ENCODE peak calls at places on chromosomes 6 and 20, in five cellular contexts. V, M, I, U and N are unnamed samples.

GRCh38 chr6:73452107-73452461 is at the start of gene CGAS:
- DNase-seq in U (peak; percentile 92), M (peak; percentile 57), V (peak; percentile 82), I (peak; percentile 53), N (peak; percentile 76)

GRCh38 chr6:116170358-116171057 is 44.6 kb upstream of the COL10A1 start:
- DNase-seq in I (no peak), M (no peak), V (no peak), U (no peak), N (no peak)

GRCh38 chr20:60835883-60836282 is 416.2 kb upstream of the CDH4 start:
- DNase-seq in M (no peak), I (no peak), U (no peak), V (no peak), N (no peak)

GRCh38 chr6:50720623-50721022 is 7.3 kb downstream of the TFAP2D start:
- DNase-seq in U (no peak), M (no peak), V (no peak), I (no peak), N (no peak)

GRCh38 chr6:43885399-43886066 is 115.5 kb downstream of the VEGFA start:
- DNase-seq in U (no peak), M (no peak), I (no peak), V (no peak), N (no peak)

GRCh38 chr6:72621243-72622093 is at the start of gene KCNQ5:
- DNase-seq in U (peak; percentile 74), I (peak; percentile 56), M (no peak), V (no peak), N (peak; percentile 28)

GRCh38 chr6:154602708-154603107 is 92.2 kb upstream of the CNKSR3 start:
- DNase-seq in I (no peak), U (no peak), V (no peak), M (no peak), N (no peak)

GRCh38 chr20:54134445-54135220 is 39.2 kb downstream of the CYP24A1 start:
- DNase-seq in U (no peak), V (no peak), M (no peak), I (no peak), N (no peak)

GRCh38 chr6:155440758-155441157 is 14.9 kb downstream of the NOX3 start:
- DNase-seq in U (no peak), I (no peak), M (no peak), V (no peak), N (no peak)

GRCh38 chr6:125791151-125791819 is 525 bp downstream of the NCOA7 start:
- DNase-seq in M (peak; percentile 40), U (no peak), I (peak; percentile 58), V (peak; percentile 38), N (no peak)

GRCh38 chr6:34514593-34515472 is 41.3 kb downstream of the SPDEF start:
- DNase-seq in I (peak; percentile 86), V (peak; percentile 37), M (no peak), U (peak; percentile 68), N (no peak)

GRCh38 chr20:63049561-63050221 is 42.9 kb upstream of the BHLHE23 start:
- DNase-seq in M (no peak), V (no peak), U (peak; percentile 62), I (no peak), N (no peak)

GRCh38 chr6:105382477-105382876 is 20.4 kb downstream of the PREP start:
- DNase-seq in V (no peak), M (no peak), I (no peak), U (no peak), N (no peak)

GRCh38 chr6:56840467-56841371 is 114.2 kb upstream of the BEND6 start:
- DNase-seq in U (no peak), M (no peak), I (no peak), V (no peak), N (no peak)

GRCh38 chr20:59003836-59004492 is 3.1 kb downstream of the CTSZ start:
- DNase-seq in I (no peak), U (peak; percentile 64), V (no peak), M (no peak), N (no peak)

GRCh38 chr6:12017263-12017662 is 5.2 kb downstream of the HIVEP1 start:
- DNase-seq in I (no peak), V (no peak), U (no peak), M (no peak), N (no peak)

GRCh38 chr6:118709859-118710350 is 58.5 kb upstream of the CEP85L start:
- DNase-seq in M (no peak), U (no peak), I (no peak), V (no peak), N (peak; percentile 32)

GRCh38 chr20:10239954-10240353 is 21.3 kb downstream of the SNAP25 start:
- DNase-seq in U (no peak), V (no peak), M (no peak), I (no peak), N (peak; percentile 67)

GRCh38 chr6:9360881-9361280 is 925.5 kb upstream of the SLC35B3 start:
- DNase-seq in U (no peak), M (no peak), I (no peak), V (no peak), N (no peak)

GRCh38 chr20:36569847-36570429 is 3.5 kb upstream of the TGIF2 start:
- DNase-seq in U (no peak), V (no peak), I (no peak), M (no peak), N (no peak)

GRCh38 chr20:21693322-21693721 is 12.1 kb upstream of the PAX1 start:
- DNase-seq in I (no peak), M (no peak), U (no peak), V (no peak), N (no peak)

GRCh38 chr6:30816791-30817739 is 67.3 kb upstream of the DDR1 start:
- DNase-seq in V (no peak), U (peak; percentile 24), I (no peak), M (no peak), N (no peak)

GRCh38 chr6:40719671-40720374 is 132.7 kb upstream of the LRFN2 start:
- DNase-seq in M (no peak), I (no peak), V (no peak), U (no peak), N (no peak)

GRCh38 chr6:111329882-111330633 is 153.0 kb downstream of the REV3L start:
- DNase-seq in M (no peak), V (no peak), U (no peak), I (no peak), N (no peak)

GRCh38 chr6:166758136-166758704 is 131.2 kb upstream of the RPS6KA2 start:
- DNase-seq in I (no peak), V (no peak), U (no peak), M (no peak), N (no peak)
- H3K4me3 ChIP-seq in I (peak overlapping the region; percentile 44), V (no peak overlapping the region), U (no peak overlapping the region), M (no peak overlapping the region), N (no peak overlapping the region)

DNA sequence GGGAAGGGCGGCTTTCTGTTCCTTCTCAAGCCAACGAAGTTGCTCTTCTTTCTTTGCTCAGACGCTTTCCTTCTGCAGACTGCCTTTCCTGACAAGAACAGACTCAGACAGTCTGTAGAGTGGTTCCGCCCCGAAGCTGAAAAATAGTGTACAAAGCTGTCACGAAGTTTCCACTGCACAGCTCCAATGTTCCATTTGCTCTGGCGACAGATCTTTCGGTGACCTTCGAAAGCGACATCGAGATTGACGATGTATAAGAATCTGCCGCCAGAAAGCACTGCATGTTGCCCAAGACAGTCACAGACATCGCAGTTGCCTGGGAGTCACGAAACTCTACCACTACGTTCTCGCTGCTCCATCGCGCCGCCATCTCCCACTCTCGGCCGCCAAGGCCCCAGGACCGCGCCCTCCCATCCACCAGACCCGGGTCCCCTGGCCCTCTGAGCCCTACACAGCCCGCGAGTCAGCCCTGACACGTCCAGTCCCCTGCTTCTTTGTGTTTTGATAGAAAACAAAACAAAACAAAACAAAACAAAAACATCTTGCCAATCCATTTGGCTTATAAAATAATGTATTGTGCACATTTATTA is 42.1 kb upstream of the ZNF184 start:
- DNase-seq in M (no peak), V (no peak), U (no peak), I (no peak), N (no peak)
- H3K4me3 ChIP-seq in M (no peak overlapping the region), V (peak overlapping the region; percentile 4), U (no peak overlapping the region), I (peak overlapping the region; percentile 11), N (no peak overlapping the region)

GRCh38 chr6:32127717-32128592 is at the start of gene ATF6B:
- DNase-seq in V (peak; percentile 99), I (peak; percentile 98), U (peak; percentile 98), M (peak; percentile 100), N (peak; percentile 98)

GRCh38 chr6:32129297-32130088 is 595 bp downstream of the FKBPL start:
- DNase-seq in I (no peak), V (no peak), M (no peak), U (no peak), N (no peak)

GRCh38 chr6:32126880-32127279 is 1.2 kb downstream of the ATF6B start:
- DNase-seq in M (no peak), V (no peak), U (no peak), I (no peak), N (no peak)

GRCh38 chr6:32127409-32127716 is 683 bp downstream of the ATF6B start:
- DNase-seq in V (no peak), U (no peak), I (no peak), M (no peak), N (no peak)

GRCh38 chr6:32128751-32129296 is 778 bp upstream of the ATF6B start:
- DNase-seq in I (no peak), M (no peak), U (no peak), V (no peak), N (no peak)
- H3K4me3 ChIP-seq in I (peak overlapping the region; percentile 96), M (peak overlapping the region; percentile 4), U (no peak overlapping the region), V (peak overlapping the region; percentile 100), N (no peak overlapping the region)

DNA sequence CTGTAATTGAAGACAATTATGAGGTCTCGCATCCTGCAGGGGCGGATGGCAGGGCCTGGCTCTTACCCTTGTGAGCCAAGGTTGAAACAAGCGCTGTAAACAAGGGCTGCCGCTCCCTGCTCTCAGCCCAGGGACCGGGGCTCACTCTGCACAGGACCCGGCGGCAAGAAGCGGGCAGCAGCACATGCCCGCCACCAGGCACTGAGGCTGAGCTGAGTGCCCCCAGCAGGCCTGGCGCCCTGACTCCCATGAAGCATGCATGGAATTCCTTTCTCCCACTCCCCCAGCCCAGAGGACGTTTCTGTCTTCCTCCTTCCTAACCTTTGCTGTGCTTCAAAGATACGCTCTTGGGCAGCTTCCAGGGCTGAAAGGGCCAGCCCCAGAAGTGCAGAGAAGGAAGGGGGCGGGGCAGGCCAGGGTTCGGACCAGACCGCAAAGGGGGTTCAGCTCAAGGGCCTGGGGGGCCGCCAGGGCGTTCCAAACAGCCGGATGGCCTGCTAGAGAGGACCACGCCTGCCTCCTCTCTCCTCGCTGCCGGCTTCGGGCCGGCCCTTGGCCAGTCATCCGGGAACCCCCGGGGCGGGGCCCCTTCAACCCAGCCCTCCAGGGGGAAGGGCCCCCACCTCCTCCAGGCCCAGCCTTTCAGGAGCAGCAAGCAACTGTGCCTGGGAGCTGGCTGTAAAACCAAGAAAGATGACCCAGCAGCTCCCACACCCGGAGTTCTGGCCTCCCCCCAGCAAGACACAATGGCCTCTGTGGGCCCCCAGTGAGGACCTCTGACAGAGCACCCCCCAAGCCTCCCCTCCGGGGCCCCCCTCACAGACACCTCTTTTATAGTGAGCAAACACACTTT is 109.9 kb downstream of the NOL4L start:
- DNase-seq in M (peak; percentile 92), I (peak; percentile 78), U (peak; percentile 94), V (peak; percentile 95), N (peak; percentile 94)
- H3K4me3 ChIP-seq in M (peak overlapping the region; percentile 34), I (peak overlapping the region; percentile 33), U (no peak overlapping the region), V (peak overlapping the region; percentile 52), N (no peak overlapping the region)

DNA sequence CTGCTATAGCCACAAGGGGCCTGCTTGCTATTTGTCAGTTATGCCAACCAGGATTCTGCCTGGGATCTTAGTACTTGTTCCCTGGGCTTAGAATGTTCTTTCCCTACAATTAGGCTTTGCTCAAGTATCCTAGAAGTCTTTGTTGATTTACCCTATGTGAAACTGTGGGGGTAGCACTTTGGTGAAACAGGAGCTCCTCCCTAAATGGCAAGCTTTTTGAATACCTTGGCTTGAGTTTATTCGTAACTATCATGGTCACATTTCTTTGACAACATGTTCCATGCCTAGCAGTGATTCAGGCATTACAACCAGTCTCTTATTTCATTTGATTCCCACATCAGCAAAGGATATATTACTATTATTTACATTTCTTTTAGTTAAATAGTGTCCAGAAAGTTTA is 21.2 kb downstream of the AFDN start:
- DNase-seq in V (no peak), I (no peak), U (no peak), M (no peak), N (no peak)
- H3K4me3 ChIP-seq in V (no peak overlapping the region), I (no peak overlapping the region), U (no peak overlapping the region), M (no peak overlapping the region), N (no peak overlapping the region)